ENCODE peak calls at places on chromosomes 16 and 17, in six cellular contexts. M, F, G, W, J and B are unnamed samples.

GRCh38 chr17:71183083-71183697 is 937.6 kb upstream of the SOX9 start:
- DNase-seq in M (no peak), F (no peak), G (no peak), W (no peak), J (no peak), B (no peak)

GRCh38 chr17:17236295-17237025 is 508 bp downstream of the FLCN start:
- DNase-seq in M (no peak), F (no peak), G (peak), W (no peak), J (no peak), B (no peak)

GRCh38 chr16:79334127-79334526 is 266.4 kb downstream of the MAF start:
- DNase-seq in M (no peak), F (no peak), G (peak), W (no peak), J (peak), B (no peak)

GRCh38 chr17:11900103-11900502 is 97.2 kb downstream of the ZNF18 start:
- DNase-seq in M (no peak), F (no peak), G (no peak), W (no peak), J (no peak), B (no peak)

GRCh38 chr17:9844153-9844552 is 18.4 kb downstream of the GLP2R start:
- DNase-seq in M (no peak), F (no peak), G (no peak), W (no peak), J (no peak), B (no peak)

GRCh38 chr16:55812951-55813350 is 19.9 kb downstream of the CES1 start:
- DNase-seq in M (no peak), F (no peak), G (no peak), W (no peak), J (no peak), B (no peak)

GRCh38 chr17:66790476-66791061 is 44.3 kb upstream of the CACNG5 start:
- DNase-seq in M (no peak), F (no peak), G (no peak), W (no peak), J (no peak), B (no peak)

GRCh38 chr17:63436523-63437110 is 9.5 kb downstream of the CYB561 start:
- DNase-seq in M (no peak), F (no peak), G (no peak), W (peak), J (peak), B (no peak)

GRCh38 chr17:4195306-4195705 is 52.3 kb downstream of the CYB5D2 start:
- DNase-seq in M (no peak), F (no peak), G (no peak), W (no peak), J (no peak), B (no peak)

GRCh38 chr16:85375282-85375681 is 237.8 kb upstream of the GSE1 start:
- DNase-seq in M (no peak), F (no peak), G (no peak), W (no peak), J (no peak), B (no peak)

GRCh38 chr16:21283521-21284289 is 5.6 kb upstream of the CRYM start:
- DNase-seq in M (peak), F (no peak), G (no peak), W (peak), J (peak), B (no peak)

GRCh38 chr16:70746040-70746707 is 54.8 kb downstream of the VAC14 start:
- DNase-seq in M (no peak), F (no peak), G (peak), W (peak), J (no peak), B (no peak)

GRCh38 chr17:71055128-71055527 is 885.8 kb downstream of the KCNJ2 start:
- DNase-seq in M (no peak), F (no peak), G (no peak), W (no peak), J (no peak), B (no peak)

GRCh38 chr17:1928976-1929375 is 96.2 kb downstream of the RTN4RL1 start:
- DNase-seq in M (no peak), F (no peak), G (no peak), W (no peak), J (no peak), B (no peak)

GRCh38 chr17:751269-752001 is 629 bp downstream of the GEMIN4 start:
- DNase-seq in M (peak), F (no peak), G (peak), W (peak), J (peak), B (peak)

GRCh38 chr16:9077001-9077809 is 14.2 kb upstream of the HAPSTR1 start:
- DNase-seq in M (no peak), F (no peak), G (no peak), W (peak), J (no peak), B (no peak)

GRCh38 chr17:47176438-47176837 is 12.7 kb downstream of the CDC27 start:
- DNase-seq in M (no peak), F (no peak), G (no peak), W (no peak), J (no peak), B (no peak)

GRCh38 chr17:78883533-78884131 is 19.4 kb downstream of the CEP295NL start:
- DNase-seq in M (no peak), F (no peak), G (no peak), W (peak), J (peak), B (no peak)

GRCh38 chr17:79835470-79835899 is 3.8 kb downstream of the CBX4 start:
- DNase-seq in M (no peak), F (no peak), G (no peak), W (peak), J (peak), B (no peak)

GRCh38 chr17:50117202-50118040 is 12.5 kb downstream of the SAMD14 start:
- DNase-seq in M (peak), F (no peak), G (peak), W (no peak), J (peak), B (peak)

GRCh38 chr16:27315333-27316037 is 1.7 kb downstream of the IL4R start:
- DNase-seq in M (no peak), F (no peak), G (no peak), W (no peak), J (peak), B (no peak)

GRCh38 chr16:26569793-26570192 is 496.9 kb upstream of the C16orf82 start:
- DNase-seq in M (no peak), F (no peak), G (peak), W (no peak), J (no peak), B (no peak)

GRCh38 chr16:87332150-87332549 is 15.0 kb upstream of the C16orf95 start:
- DNase-seq in M (no peak), F (no peak), G (no peak), W (no peak), J (no peak), B (no peak)

GRCh38 chr16:73298562-73298961 is 250.6 kb upstream of the ZFHX3 start:
- DNase-seq in M (no peak), F (no peak), G (no peak), W (no peak), J (no peak), B (no peak)

GRCh38 chr16:6892961-6893360 is 439.7 kb upstream of the RBFOX1 start:
- DNase-seq in M (no peak), F (no peak), G (no peak), W (no peak), J (no peak), B (no peak)

GRCh38 chr17:1460233-1460632 is 4.2 kb upstream of the CRK start:
- DNase-seq in M (no peak), F (no peak), G (no peak), W (no peak), J (no peak), B (no peak)

GRCh38 chr17:73267648-73268537 is 6.2 kb upstream of the CPSF4L start:
- DNase-seq in M (no peak), F (no peak), G (no peak), W (no peak), J (no peak), B (no peak)

GRCh38 chr17:48429156-48429555 is 858 bp downstream of the SKAP1 start:
- DNase-seq in M (no peak), F (no peak), G (no peak), W (no peak), J (no peak), B (no peak)

GRCh38 chr16:21628772-21629171 is 23.6 kb downstream of the IGSF6 start:
- DNase-seq in M (no peak), F (no peak), G (no peak), W (no peak), J (no peak), B (no peak)

GRCh38 chr16:73663720-73664119 is 615.8 kb upstream of the ZFHX3 start:
- DNase-seq in M (no peak), F (no peak), G (no peak), W (no peak), J (no peak), B (no peak)

GRCh38 chr16:84448444-84448843 is 56.0 kb downstream of the MEAK7 start:
- DNase-seq in M (no peak), F (no peak), G (no peak), W (no peak), J (no peak), B (no peak)

GRCh38 chr17:79576333-79576732 is 34.5 kb downstream of the RBFOX3 start:
- DNase-seq in M (no peak), F (no peak), G (no peak), W (no peak), J (no peak), B (no peak)

GRCh38 chr16:65005696-65006095 is 116.2 kb downstream of the CDH11 start:
- DNase-seq in M (no peak), F (no peak), G (no peak), W (no peak), J (no peak), B (no peak)

GRCh38 chr17:1059131-1059795 is 62.3 kb downstream of the TIMM22 start:
- DNase-seq in M (no peak), F (no peak), G (no peak), W (no peak), J (no peak), B (no peak)

GRCh38 chr17:40093580-40094201 is 6.7 kb downstream of the NR1D1 start:
- DNase-seq in M (no peak), F (no peak), G (no peak), W (no peak), J (no peak), B (no peak)

GRCh38 chr17:44209786-44210341 is 9.6 kb downstream of the UBTF start:
- DNase-seq in M (no peak), F (no peak), G (no peak), W (no peak), J (no peak), B (no peak)

GRCh38 chr17:13475574-13476223 is 126.0 kb downstream of the HS3ST3A1 start:
- DNase-seq in M (no peak), F (no peak), G (no peak), W (no peak), J (no peak), B (no peak)

GRCh38 chr16:68590201-68590994 is 51.3 kb downstream of the ZFP90 start:
- DNase-seq in M (peak), F (no peak), G (peak), W (peak), J (peak), B (peak)
- TF ChIP-seq TAF1 in M (no peak), F (no peak), G (no peak), W (no peak), J (no peak), B (no peak)

GRCh38 chr17:41707803-41708669 is 4.1 kb upstream of the GAST start:
- DNase-seq in M (no peak), F (no peak), G (no peak), W (no peak), J (no peak), B (no peak)
- TF ChIP-seq POLR2AphosphoS5 in M (no peak), F (no peak), G (no peak), W (no peak), J (peak), B (no peak)

GRCh38 chr16:23724438-23725131 is 11.6 kb upstream of the ERN2 start:
- DNase-seq in M (no peak), F (no peak), G (no peak), W (no peak), J (no peak), B (no peak)

GRCh38 chr16:23728112-23728477 is 15.1 kb upstream of the ERN2 start:
- DNase-seq in M (no peak), F (no peak), G (no peak), W (no peak), J (no peak), B (no peak)

GRCh38 chr16:23726710-23727109 is 13.7 kb upstream of the ERN2 start:
- DNase-seq in M (no peak), F (no peak), G (no peak), W (no peak), J (no peak), B (no peak)

GRCh38 chr16:23729503-23730424 is 16.7 kb upstream of the ERN2 start:
- DNase-seq in M (no peak), F (no peak), G (peak), W (no peak), J (peak), B (no peak)
- TF ChIP-seq TAF1 in M (no peak), F (no peak), G (no peak), W (no peak), J (no peak), B (no peak)

GRCh38 chr17:81870155-81870977 is 771 bp downstream of the ARHGDIA start:
- DNase-seq in M (no peak), F (no peak), G (peak), W (peak), J (peak), B (peak)
- TF ChIP-seq POLR2AphosphoS5 in M (no peak), F (peak), G (no peak), W (peak), J (peak), B (no peak)

GRCh38 chr17:56908061-56908542 is 5.7 kb downstream of the TRIM25 start:
- DNase-seq in M (peak), F (peak), G (peak), W (no peak), J (no peak), B (peak)
- TF ChIP-seq TAF1 in M (no peak), F (no peak), G (no peak), W (no peak), J (no peak), B (no peak)

GRCh38 chr17:27376637-27377547 is 79.4 kb upstream of the KSR1 start:
- DNase-seq in M (no peak), F (no peak), G (no peak), W (no peak), J (no peak), B (no peak)
- TF ChIP-seq POLR2AphosphoS5 in M (no peak), F (no peak), G (no peak), W (no peak), J (no peak), B (no peak)

GRCh38 chr16:71917900-71918299 is 22.6 kb downstream of the IST1 start:
- DNase-seq in M (no peak), F (no peak), G (no peak), W (no peak), J (no peak), B (no peak)

GRCh38 chr16:71915350-71915749 is 20.0 kb downstream of the IST1 start:
- DNase-seq in M (no peak), F (no peak), G (no peak), W (no peak), J (no peak), B (no peak)

GRCh38 chr16:71920658-71921057 is 25.3 kb downstream of the IST1 start:
- DNase-seq in M (no peak), F (no peak), G (no peak), W (no peak), J (no peak), B (no peak)

GRCh38 chr16:71916397-71916920 is 21.1 kb downstream of the IST1 start:
- DNase-seq in M (no peak), F (no peak), G (no peak), W (no peak), J (no peak), B (no peak)

GRCh38 chr16:71919033-71919432 is 23.7 kb downstream of the IST1 start:
- DNase-seq in M (no peak), F (no peak), G (no peak), W (no peak), J (no peak), B (no peak)
- TF ChIP-seq TAF1 in M (no peak), F (no peak), G (no peak), W (no peak), J (no peak), B (no peak)